ENCODE peak calls at places on chromosome 19, in eight cellular contexts. N is head of caudate nucleus; L is NCI-H226; O is AG09319; K is activated naive CD4-positive, alpha-beta T cell treated with Interleukin-2 at 50 U/mL for 16 hours; I is SHP77; G is GM12865; E is stimulated activated CD4-positive, alpha-beta T cell treated with anti-CD3 and anti-CD28 coated beads, Interleukin-2, amount 100 ng/mL, for 48 hours. M is an unnamed sample.

GRCh38 chr19:33132425-33132824 is 511 bp downstream of the WDR88 start:
- DNase-seq in E (no peak), K (no peak), O (no peak), L (no peak), I (no peak), N (no peak), G (no peak), M (no peak)

GRCh38 chr19:19823916-19824315 is 2.4 kb upstream of the ZNF506 start:
- DNase-seq in K (no peak), G (peak), O (no peak), L (no peak), E (no peak), I (no peak), N (no peak), M (no peak)

GRCh38 chr19:3108775-3109174 is 14.6 kb downstream of the GNA11 start:
- DNase-seq in N (peak), L (peak), E (peak), I (peak), O (no peak), G (peak), K (peak), M (peak)

GRCh38 chr19:7930765-7931164 is 4.8 kb upstream of the CTXN1 start:
- DNase-seq in L (no peak), I (no peak), E (no peak), N (no peak), O (no peak), K (no peak), G (no peak), M (no peak)

GRCh38 chr19:18204394-18205179 is 745 bp upstream of the RAB3A start:
- DNase-seq in K (peak), N (no peak), L (no peak), O (no peak), G (no peak), E (peak), I (peak), M (no peak)

GRCh38 chr19:35355851-35356460 is 2.3 kb upstream of the FFAR3 start:
- DNase-seq in L (no peak), I (no peak), G (no peak), K (no peak), N (no peak), O (no peak), E (no peak), M (no peak)

GRCh38 chr19:13045812-13046211 is 50.5 kb downstream of the NFIX start:
- DNase-seq in O (no peak), K (no peak), L (no peak), I (no peak), G (no peak), N (no peak), E (no peak), M (no peak)

GRCh38 chr19:45630463-45630862 is 8.7 kb downstream of the EML2 start:
- DNase-seq in K (no peak), I (no peak), G (peak), L (peak), N (no peak), O (no peak), E (no peak), M (no peak)

GRCh38 chr19:30664358-30665058 is 292.3 kb downstream of the ZNF536 start:
- DNase-seq in O (no peak), I (peak), K (no peak), L (no peak), G (no peak), N (peak), E (no peak), M (no peak)

GRCh38 chr19:40685016-40685526 is 5.4 kb downstream of the NUMBL start:
- DNase-seq in K (no peak), G (no peak), E (no peak), O (no peak), I (no peak), N (no peak), L (no peak), M (no peak)

GRCh38 chr19:31656507-31656906 is 307.3 kb upstream of the TSHZ3 start:
- DNase-seq in O (no peak), L (no peak), N (peak), I (no peak), K (no peak), E (no peak), G (no peak), M (no peak)

GRCh38 chr19:47805313-47805712 is 962 bp upstream of the TPRX1 start:
- DNase-seq in G (no peak), L (no peak), I (no peak), N (peak), K (no peak), E (no peak), O (no peak), M (no peak)

GRCh38 chr19:883661-884211 is 9.3 kb downstream of the MED16 start:
- DNase-seq in E (no peak), I (no peak), L (no peak), G (no peak), N (no peak), K (no peak), O (no peak), M (no peak)

GRCh38 chr19:1513492-1514294 is 874 bp upstream of the ADAMTSL5 start:
- DNase-seq in L (peak), N (no peak), I (no peak), E (peak), K (peak), G (peak), O (peak), M (peak)

GRCh38 chr19:6091771-6092291 is 18.5 kb downstream of the RFX2 start:
- DNase-seq in L (no peak), N (no peak), E (no peak), G (no peak), I (no peak), K (no peak), O (no peak), M (no peak)

GRCh38 chr19:18167975-18168645 is 5.5 kb upstream of the IFI30 start:
- DNase-seq in I (no peak), K (peak), G (peak), E (peak), O (no peak), L (no peak), N (peak), M (peak)

GRCh38 chr19:16338470-16339360 is 14.1 kb downstream of the KLF2 start:
- DNase-seq in E (peak), G (peak), K (peak), I (no peak), N (no peak), L (peak), O (peak), M (no peak)

GRCh38 chr19:35483089-35483488 is 7.2 kb downstream of the KRTDAP start:
- DNase-seq in E (no peak), I (no peak), O (no peak), G (peak), K (no peak), L (no peak), N (no peak), M (no peak)

GRCh38 chr19:57689750-57690149 is 8.0 kb downstream of the ZNF551 start:
- DNase-seq in O (no peak), G (no peak), E (no peak), N (no peak), K (no peak), I (no peak), L (peak), M (no peak)

GRCh38 chr19:15354557-15355296 is 22.4 kb upstream of the BRD4 start:
- DNase-seq in I (no peak), G (no peak), L (no peak), N (no peak), K (no peak), E (no peak), O (no peak), M (no peak)

GRCh38 chr19:3058009-3058820 is 4.1 kb downstream of the TLE5 start:
- DNase-seq in G (no peak), L (no peak), I (no peak), N (no peak), O (no peak), E (no peak), K (no peak), M (no peak)

GRCh38 chr19:50796128-50796633 is 6.0 kb downstream of the ACP4 start:
- DNase-seq in E (no peak), N (no peak), L (no peak), I (no peak), O (no peak), G (peak), K (no peak), M (no peak)

GRCh38 chr19:3784607-3785463 is 1.3 kb downstream of the MATK start:
- DNase-seq in I (no peak), L (peak), K (no peak), O (no peak), G (no peak), E (no peak), N (no peak), M (no peak)

GRCh38 chr19:50514346-50515167 is 844 bp upstream of the ASPDH start:
- DNase-seq in L (no peak), N (peak), G (no peak), K (no peak), I (peak), O (no peak), E (no peak), M (no peak)

GRCh38 chr19:47707135-47707925 is 5.9 kb upstream of the EHD2 start:
- DNase-seq in E (peak), K (peak), G (peak), I (peak), N (peak), O (no peak), L (peak), M (peak)

GRCh38 chr19:19460761-19461265 is 54.5 kb downstream of the TSSK6 start:
- DNase-seq in O (no peak), L (no peak), E (peak), N (peak), K (peak), G (peak), I (peak), M (peak)